ENCODE peak calls at places on chromosomes 4 and X, in ten cellular contexts. E, I, J, Z, G, C, W, T, F and O are unnamed samples.
A peak's percentile ranks its signal among the peaks of the same experiment; 100 is the strongest.

GRCh38 chr4:187084696-187085095 is 361.0 kb upstream of the FAT1 start:
- DNase-seq in F (no peak), I (no peak), J (no peak), Z (no peak), C (no peak), G (no peak), T (no peak), E (no peak), W (no peak), O (no peak)

GRCh38 chr4:139502312-139502946 is 48.5 kb downstream of the RAB33B start:
- DNase-seq in W (no peak), J (no peak), E (no peak), I (no peak), C (no peak), Z (no peak), G (no peak), F (no peak), T (no peak), O (no peak)

GRCh38 chrX:42219231-42219630 is 295.9 kb upstream of the CASK start:
- DNase-seq in G (no peak), J (no peak), C (no peak), Z (peak; percentile 17), T (no peak), E (no peak), W (no peak), I (no peak), F (no peak), O (no peak)

GRCh38 chrX:107610667-107611066 is 17.6 kb upstream of the PRPS1 start:
- DNase-seq in J (no peak), E (no peak), C (no peak), Z (no peak), G (no peak), F (no peak), W (no peak), I (no peak), T (no peak), O (no peak)

GRCh38 chr4:140092094-140092820 is 61.7 kb downstream of the MAML3 start:
- DNase-seq in T (no peak), G (peak; percentile 70), C (no peak), J (no peak), I (no peak), Z (no peak), F (no peak), E (no peak), W (no peak), O (no peak)

GRCh38 chrX:34624416-34624815 is 32.7 kb downstream of the TMEM47 start:
- DNase-seq in J (no peak), Z (peak; percentile 7), W (no peak), C (peak; percentile 47), E (no peak), F (no peak), T (no peak), G (no peak), I (no peak), O (peak; percentile 2)

GRCh38 chr4:137129471-137130244 is 402.6 kb downstream of the PCDH18 start:
- DNase-seq in G (no peak), T (peak; percentile 3), J (peak; percentile 49), E (no peak), C (peak; percentile 34), Z (peak; percentile 5), F (no peak), I (no peak), W (no peak), O (peak; percentile 1)

GRCh38 chrX:150365953-150366911 is 3.1 kb downstream of the MAMLD1 start:
- DNase-seq in C (peak; percentile 51), T (no peak), Z (peak; percentile 54), J (no peak), E (no peak), I (no peak), G (peak; percentile 41), W (peak; percentile 80), F (no peak), O (peak; percentile 47)

GRCh38 chrX:120753413-120754251 is 122.0 kb downstream of the CT47B1 start:
- DNase-seq in F (no peak), W (no peak), J (no peak), E (no peak), C (no peak), T (no peak), I (no peak), G (no peak), Z (no peak), O (no peak)

GRCh38 chr4:98000940-98001339 is 142.3 kb downstream of the STPG2 start:
- DNase-seq in T (no peak), W (no peak), Z (no peak), J (no peak), G (no peak), C (no peak), E (no peak), F (no peak), I (no peak), O (no peak)

GRCh38 chr4:175277816-175278215 is 359.7 kb downstream of the ADAM29 start:
- DNase-seq in C (no peak), F (no peak), W (no peak), Z (no peak), I (no peak), T (no peak), J (no peak), E (no peak), G (peak; percentile 33), O (no peak)

GRCh38 chrX:108584617-108585211 is 145.1 kb downstream of the COL4A5 start:
- DNase-seq in J (no peak), T (peak; percentile 5), E (no peak), F (no peak), G (peak; percentile 29), Z (peak; percentile 11), I (no peak), C (no peak), W (no peak), O (peak; percentile 18)

GRCh38 chr4:26459756-26460530 is 30.3 kb downstream of the CCKAR start:
- DNase-seq in Z (no peak), W (no peak), I (no peak), G (no peak), C (peak; percentile 39), E (no peak), J (no peak), T (peak; percentile 45), F (no peak), O (peak; percentile 28)

GRCh38 chrX:69074726-69075125 is 90.5 kb downstream of the PJA1 start:
- DNase-seq in W (peak; percentile 37), C (no peak), J (no peak), I (no peak), T (no peak), G (no peak), E (no peak), F (no peak), Z (no peak), O (no peak)

GRCh38 chrX:14032383-14032782 is 2.7 kb upstream of the GEMIN8 start:
- DNase-seq in J (no peak), W (no peak), I (no peak), F (no peak), G (peak; percentile 15), T (peak; percentile 62), C (peak; percentile 84), E (peak; percentile 18), Z (peak; percentile 66), O (peak; percentile 64)

GRCh38 chr4:26206339-26206738 is 114.5 kb upstream of the RBPJ start:
- DNase-seq in I (no peak), E (peak; percentile 86), W (no peak), T (peak; percentile 60), Z (peak; percentile 86), J (no peak), C (peak; percentile 99), G (no peak), F (no peak), O (peak; percentile 91)

GRCh38 chr4:152591361-152591760 is 55.5 kb upstream of the FBXW7 start:
- DNase-seq in I (no peak), G (peak; percentile 83), T (peak; percentile 15), F (no peak), C (peak; percentile 18), Z (peak; percentile 66), W (peak; percentile 78), E (no peak), J (peak; percentile 7), O (peak; percentile 14)

GRCh38 chr4:2935762-2936743 is 27.2 kb downstream of the NOP14 start:
- DNase-seq in I (no peak), W (peak; percentile 60), C (peak; percentile 25), Z (peak; percentile 33), T (no peak), J (no peak), E (no peak), G (no peak), F (peak; percentile 65), O (peak; percentile 63)

GRCh38 chr4:155679343-155679742 is 12.7 kb downstream of the GUCY1A1 start:
- DNase-seq in J (no peak), W (peak; percentile 57), G (no peak), E (no peak), T (peak; percentile 6), F (no peak), Z (peak; percentile 78), C (peak; percentile 15), I (no peak), O (peak; percentile 71)

GRCh38 chr4:142365386-142365785 is 480.7 kb downstream of the INPP4B start:
- DNase-seq in T (peak; percentile 19), J (no peak), W (no peak), G (no peak), F (no peak), C (no peak), E (no peak), I (no peak), Z (no peak), O (no peak)

GRCh38 chrX:153216926-153217325 is 37.8 kb downstream of the MAGEA1 start:
- DNase-seq in C (no peak), E (no peak), J (no peak), F (no peak), G (no peak), W (no peak), T (no peak), I (no peak), Z (no peak), O (no peak)

GRCh38 chrX:36214924-36215323 is 295.4 kb downstream of the CFAP47 start:
- DNase-seq in J (no peak), E (no peak), I (no peak), C (no peak), T (no peak), W (no peak), F (no peak), G (no peak), Z (no peak), O (no peak)

GRCh38 chr4:122668241-122668640 is 47.4 kb upstream of the IL21 start:
- DNase-seq in Z (no peak), F (no peak), I (no peak), E (no peak), W (no peak), C (peak; percentile 63), T (peak; percentile 82), J (peak; percentile 80), G (no peak), O (peak; percentile 64)